ENCODE peak calls at places on chromosomes 3 and 15, in five cellular contexts. P, F, Q, C and Z are unnamed samples.

GRCh38 chr15:63381301-63382192 is at the start of gene CA12:
- DNase-seq in P (peak), F (peak), Q (peak), C (no peak), Z (peak)

GRCh38 chr15:65824941-65825544 is 33.0 kb upstream of the DENND4A start:
- DNase-seq in P (no peak), F (no peak), Q (no peak), C (no peak), Z (no peak)

GRCh38 chr3:179956416-179956830 is 80.3 kb downstream of the PEX5L start:
- DNase-seq in P (no peak), F (no peak), Q (no peak), C (no peak), Z (no peak)

GRCh38 chr3:110708166-110708565 is 363.4 kb upstream of the NECTIN3 start:
- DNase-seq in P (no peak), F (no peak), Q (no peak), C (no peak), Z (no peak)

GRCh38 chr3:77541203-77541922 is 501.5 kb downstream of the ROBO2 start:
- DNase-seq in P (no peak), F (no peak), Q (no peak), C (no peak), Z (no peak)

GRCh38 chr3:43909149-43909548 is 218.4 kb downstream of the ABHD5 start:
- DNase-seq in P (no peak), F (no peak), Q (no peak), C (no peak), Z (no peak)

GRCh38 chr3:177126015-177126773 is 71.1 kb downstream of the TBL1XR1 start:
- DNase-seq in P (no peak), F (no peak), Q (no peak), C (no peak), Z (no peak)

GRCh38 chr15:73841756-73842590 is 31.4 kb upstream of the TBC1D21 start:
- DNase-seq in P (no peak), F (peak), Q (no peak), C (no peak), Z (no peak)

GRCh38 chr3:58667704-58668103 is 1.1 kb upstream of the FAM3D start:
- DNase-seq in P (no peak), F (no peak), Q (no peak), C (no peak), Z (no peak)

GRCh38 chr15:79129235-79129634 is 38.7 kb upstream of the RASGRF1 start:
- DNase-seq in P (no peak), F (no peak), Q (no peak), C (no peak), Z (no peak)

GRCh38 chr3:135056084-135056730 is 261.1 kb downstream of the EPHB1 start:
- DNase-seq in P (no peak), F (no peak), Q (no peak), C (no peak), Z (no peak)

GRCh38 chr3:128620268-128620691 is 30.3 kb downstream of the RPN1 start:
- DNase-seq in P (no peak), F (no peak), Q (no peak), C (no peak), Z (no peak)

GRCh38 chr3:148962513-148962912 is 28.8 kb upstream of the GYG1 start:
- DNase-seq in P (no peak), F (peak), Q (no peak), C (no peak), Z (no peak)

GRCh38 chr3:2303567-2303966 is 204.9 kb downstream of the CNTN4 start:
- DNase-seq in P (no peak), F (peak), Q (no peak), C (no peak), Z (no peak)

GRCh38 chr15:65384895-65385867 is 7.4 kb upstream of the IGDCC3 start:
- DNase-seq in P (peak), F (peak), Q (peak), C (peak), Z (peak)

GRCh38 chr15:48695835-48696573 is 50.5 kb upstream of the FBN1 start:
- DNase-seq in P (no peak), F (no peak), Q (no peak), C (no peak), Z (no peak)

GRCh38 chr3:87792532-87793321 is 266.1 kb downstream of the CGGBP1 start:
- DNase-seq in P (peak), F (peak), Q (peak), C (no peak), Z (peak)

GRCh38 chr3:184347321-184348056 is 10.1 kb downstream of the FAM131A start:
- DNase-seq in P (no peak), F (no peak), Q (no peak), C (no peak), Z (no peak)

GRCh38 chr3:193693774-193694173 is 100.8 kb downstream of the OPA1 start:
- DNase-seq in P (no peak), F (no peak), Q (no peak), C (no peak), Z (no peak)

GRCh38 chr3:66464512-66464894 is 36.3 kb downstream of the LRIG1 start:
- DNase-seq in P (no peak), F (no peak), Q (no peak), C (no peak), Z (no peak)

GRCh38 chr15:99135194-99135593 is 30.3 kb downstream of the SYNM start:
- DNase-seq in P (no peak), F (no peak), Q (no peak), C (no peak), Z (no peak)

GRCh38 chr15:99138491-99138982 is 33.7 kb downstream of the SYNM start:
- DNase-seq in P (no peak), F (no peak), Q (no peak), C (no peak), Z (no peak)

GRCh38 chr15:99139276-99139675 is 34.4 kb downstream of the SYNM start:
- DNase-seq in P (no peak), F (no peak), Q (no peak), C (no peak), Z (no peak)

GRCh38 chr15:99137877-99138276 is 33.0 kb downstream of the SYNM start:
- DNase-seq in P (no peak), F (no peak), Q (no peak), C (no peak), Z (no peak)

GRCh38 chr15:99137111-99137546 is 32.2 kb downstream of the SYNM start:
- DNase-seq in P (no peak), F (no peak), Q (no peak), C (no peak), Z (no peak)
- H3K27ac ChIP-seq in P (no peak), F (no peak), Q (no peak), C (no peak), Z (no peak)

DNA sequence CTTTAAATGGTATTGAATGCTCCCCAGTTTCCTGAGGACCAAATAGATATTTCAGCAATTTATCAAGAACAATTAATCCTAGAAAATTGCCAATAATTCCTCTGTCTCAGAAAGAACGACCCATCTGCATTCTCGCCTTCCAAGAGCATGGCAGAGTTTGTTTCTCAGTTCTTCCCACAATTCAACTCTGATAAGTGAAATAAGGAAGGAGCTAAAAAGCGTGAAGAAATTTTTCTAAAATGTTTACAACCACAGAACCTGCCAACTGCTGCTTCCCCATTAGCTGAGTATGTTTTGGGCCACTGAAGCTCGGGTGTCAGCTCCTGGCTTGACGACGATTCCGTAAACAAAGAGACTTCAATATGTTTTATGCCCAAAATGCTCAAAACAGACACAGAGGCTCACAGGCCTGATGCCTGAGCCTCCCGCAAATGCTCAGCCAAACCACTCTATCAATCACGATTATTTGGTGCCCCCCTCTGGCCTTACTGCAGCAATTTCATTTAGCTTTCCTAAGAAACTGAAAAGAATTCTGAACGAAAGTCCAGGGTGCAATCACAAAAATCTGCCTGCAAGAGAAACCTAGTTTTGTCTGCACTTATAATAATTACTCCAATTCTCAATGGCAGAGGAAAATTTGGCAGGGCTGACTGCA is 259.2 kb upstream of the CCDC54 start:
- DNase-seq in P (no peak), F (peak), Q (no peak), C (no peak), Z (no peak)
- TF ChIP-seq CTCF in P (peak), F (peak), Q (peak), C (no peak), Z (peak)

DNA sequence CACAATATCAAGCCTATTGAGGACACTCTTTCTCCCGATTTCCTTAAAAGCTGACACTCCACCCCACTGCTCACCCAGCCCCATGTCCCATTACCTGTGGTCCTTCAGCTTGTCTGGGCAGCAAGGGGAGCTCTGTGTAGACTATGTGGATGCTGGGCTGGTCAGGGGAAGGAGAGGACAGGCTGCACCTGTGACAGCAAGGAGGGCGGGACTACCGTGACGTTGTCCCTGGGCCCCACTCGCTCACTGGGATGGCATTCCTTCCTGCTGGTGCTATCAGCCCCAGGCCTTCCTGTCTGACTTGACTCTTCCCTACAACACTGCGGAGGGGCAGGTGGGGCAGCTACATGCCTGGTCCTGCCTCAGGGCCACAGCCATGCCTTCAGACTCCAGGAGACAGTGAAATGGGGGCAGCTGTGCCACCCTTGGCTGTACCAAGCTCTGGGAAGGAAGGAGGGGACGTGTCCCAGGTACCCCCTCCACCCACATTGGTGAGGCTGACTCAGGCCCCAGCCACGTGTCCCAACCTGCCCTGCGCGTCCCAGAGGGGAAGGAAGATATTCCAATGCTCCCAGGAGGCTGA is at the start of gene TMEM40:
- DNase-seq in P (no peak), F (no peak), Q (no peak), C (no peak), Z (no peak)
- H3K27ac ChIP-seq in P (peak), F (no peak), Q (peak), C (no peak), Z (peak)

GRCh38 chr3:116103868-116104530 is 341.3 kb downstream of the LSAMP start:
- DNase-seq in P (no peak), F (no peak), Q (no peak), C (no peak), Z (no peak)
- TF ChIP-seq CTCF in P (no peak), F (no peak), Q (no peak), C (no peak), Z (no peak)